ENCODE peak calls at places on chromosome 13, in nine cellular contexts. A, J, U, Y, M, B, K, X and N are unnamed samples.
A peak's percentile ranks its signal among the peaks of the same experiment; 100 is the strongest.

GRCh38 chr13:114099191-114099590 is 33.2 kb downstream of the RASA3 start:
- DNase-seq in A (no peak), J (peak; percentile 88), U (peak; percentile 93), Y (no peak), M (peak; percentile 91), B (no peak), K (no peak), X (peak; percentile 99), N (no peak)

GRCh38 chr13:48281556-48281955 is 22.0 kb upstream of the RB1 start:
- DNase-seq in A (no peak), J (no peak), U (no peak), Y (no peak), M (no peak), B (no peak), K (no peak), X (no peak), N (no peak)

GRCh38 chr13:96810104-96810503 is 184.2 kb downstream of the OXGR1 start:
- DNase-seq in A (no peak), J (no peak), U (no peak), Y (no peak), M (no peak), B (no peak), K (no peak), X (no peak), N (no peak)

GRCh38 chr13:66556306-66556705 is 673.8 kb downstream of the PCDH9 start:
- DNase-seq in A (no peak), J (no peak), U (no peak), Y (no peak), M (no peak), B (no peak), K (no peak), X (peak; percentile 42), N (no peak)

GRCh38 chr13:59843040-59843439 is 320.7 kb downstream of the DIAPH3 start:
- DNase-seq in A (no peak), J (no peak), U (no peak), Y (no peak), M (peak; percentile 51), B (no peak), K (no peak), X (no peak), N (no peak)

GRCh38 chr13:92896842-92897241 is 329.8 kb upstream of the GPC6 start:
- DNase-seq in A (no peak), J (peak; percentile 37), U (no peak), Y (no peak), M (peak; percentile 55), B (peak; percentile 16), K (no peak), X (peak; percentile 14), N (no peak)

GRCh38 chr13:19601749-19602725 is 31.4 kb upstream of the MPHOSPH8 start:
- DNase-seq in A (no peak), J (peak; percentile 78), U (peak; percentile 84), Y (peak; percentile 29), M (peak; percentile 71), B (no peak), K (no peak), X (peak; percentile 37), N (no peak)

GRCh38 chr13:113109151-113110047 is 3.8 kb downstream of the F7 start:
- DNase-seq in A (no peak), J (no peak), U (no peak), Y (no peak), M (no peak), B (no peak), K (no peak), X (no peak), N (no peak)

GRCh38 chr13:25468330-25469178 is 96.8 kb downstream of the ATP8A2 start:
- DNase-seq in A (no peak), J (peak; percentile 92), U (no peak), Y (peak; percentile 4), M (peak; percentile 70), B (peak; percentile 40), K (no peak), X (no peak), N (no peak)

GRCh38 chr13:111058796-111059506 is 56.2 kb upstream of the ARHGEF7 start:
- DNase-seq in A (no peak), J (no peak), U (no peak), Y (no peak), M (peak; percentile 19), B (no peak), K (no peak), X (peak; percentile 56), N (no peak)

GRCh38 chr13:22665531-22665930 is 515.2 kb upstream of the SGCG start:
- DNase-seq in A (no peak), J (no peak), U (no peak), Y (no peak), M (no peak), B (no peak), K (no peak), X (no peak), N (no peak)

GRCh38 chr13:26222523-26223046 is 471 bp upstream of the RNF6 start:
- DNase-seq in A (no peak), J (no peak), U (no peak), Y (no peak), M (no peak), B (no peak), K (no peak), X (no peak), N (no peak)

GRCh38 chr13:22062478-22063205 is 391.8 kb downstream of the FGF9 start:
- DNase-seq in A (no peak), J (no peak), U (no peak), Y (no peak), M (no peak), B (no peak), K (no peak), X (no peak), N (no peak)

GRCh38 chr13:90884066-90884465 is 463.4 kb upstream of the MIR17HG start:
- DNase-seq in A (no peak), J (peak; percentile 31), U (no peak), Y (no peak), M (peak; percentile 1), B (no peak), K (no peak), X (no peak), N (no peak)

GRCh38 chr13:40519637-40520036 is 146.8 kb downstream of the FOXO1 start:
- DNase-seq in A (no peak), J (no peak), U (no peak), Y (no peak), M (no peak), B (no peak), K (no peak), X (no peak), N (no peak)

GRCh38 chr13:74145249-74145970 is 11.2 kb upstream of the KLF12 start:
- DNase-seq in A (no peak), J (no peak), U (no peak), Y (no peak), M (no peak), B (no peak), K (no peak), X (peak; percentile 70), N (no peak)

GRCh38 chr13:26961890-26962615 is 201.5 kb upstream of the GPR12 start:
- DNase-seq in A (no peak), J (no peak), U (no peak), Y (no peak), M (no peak), B (no peak), K (no peak), X (no peak), N (no peak)

GRCh38 chr13:98026457-98026857 is 73.0 kb downstream of the IPO5 start:
- DNase-seq in A (no peak), J (peak; percentile 68), U (no peak), Y (no peak), M (peak; percentile 53), B (no peak), K (no peak), X (peak; percentile 76), N (no peak)

GRCh38 chr13:23868521-23868920 is 20.7 kb downstream of the MIPEP start:
- DNase-seq in A (no peak), J (no peak), U (no peak), Y (no peak), M (no peak), B (no peak), K (no peak), X (no peak), N (no peak)

GRCh38 chr13:20195846-20196245 is 3.1 kb upstream of the GJB2 start:
- DNase-seq in A (no peak), J (no peak), U (no peak), Y (no peak), M (no peak), B (no peak), K (no peak), X (no peak), N (no peak)

GRCh38 chr13:70623260-70623659 is 515.0 kb upstream of the KLHL1 start:
- DNase-seq in A (no peak), J (no peak), U (no peak), Y (no peak), M (no peak), B (no peak), K (no peak), X (peak; percentile 18), N (no peak)

GRCh38 chr13:20566424-20566916 is 487 bp upstream of the IFT88 start:
- DNase-seq in A (no peak), J (peak; percentile 96), U (no peak), Y (no peak), M (peak; percentile 90), B (peak; percentile 9), K (no peak), X (peak; percentile 84), N (no peak)

GRCh38 chr13:111219306-111219705 is 101.1 kb upstream of the TEX29 start:
- DNase-seq in A (no peak), J (no peak), U (no peak), Y (no peak), M (no peak), B (no peak), K (no peak), X (peak; percentile 75), N (no peak)

GRCh38 chr13:47459512-47459911 is 541.6 kb downstream of the SUCLA2 start:
- DNase-seq in A (no peak), J (peak; percentile 15), U (no peak), Y (no peak), M (peak; percentile 43), B (no peak), K (no peak), X (peak; percentile 30), N (no peak)

GRCh38 chr13:50844181-50844875 is 836 bp upstream of the DLEU7 start:
- DNase-seq in A (no peak), J (no peak), U (no peak), Y (no peak), M (no peak), B (no peak), K (no peak), X (no peak), N (no peak)

GRCh38 chr13:113835461-113836274 is 28.2 kb downstream of the GAS6 start:
- DNase-seq in A (no peak), J (peak; percentile 84), U (no peak), Y (no peak), M (peak; percentile 30), B (no peak), K (no peak), X (peak; percentile 65), N (no peak)

GRCh38 chr13:96809366-96810096 is 184.7 kb downstream of the OXGR1 start:
- DNase-seq in A (no peak), J (no peak), U (no peak), Y (no peak), M (no peak), B (no peak), K (no peak), X (no peak), N (no peak)

GRCh38 chr13:20375871-20376270 is 143.8 kb upstream of the GJB6 start:
- DNase-seq in A (no peak), J (no peak), U (peak; percentile 62), Y (no peak), M (no peak), B (no peak), K (no peak), X (no peak), N (no peak)

GRCh38 chr13:101289764-101290163 is 126.5 kb downstream of the NALCN start:
- DNase-seq in A (no peak), J (peak; percentile 82), U (no peak), Y (no peak), M (peak; percentile 85), B (peak; percentile 93), K (no peak), X (peak; percentile 63), N (no peak)

GRCh38 chr13:33322965-33323668 is 37.6 kb upstream of the STARD13 start:
- DNase-seq in A (no peak), J (no peak), U (no peak), Y (no peak), M (no peak), B (no peak), K (no peak), X (no peak), N (no peak)

GRCh38 chr13:106529415-106530208 is 5.8 kb downstream of the EFNB2 start:
- DNase-seq in A (no peak), J (peak; percentile 41), U (no peak), Y (no peak), M (no peak), B (no peak), K (no peak), X (no peak), N (no peak)